ENCODE peak calls at places on chromosomes 2 and 18, in nine cellular contexts. One of them, this sample, is unnamed.

GRCh38 chr2:25025229-25025742 is 16.6 kb upstream of the EFR3B start:
- DNase-seq in BJ: no peak
- DNase-seq in fibroblast of the conjunctiva: no peak
- DNase-seq in LHCN-M2: no peak
- DNase-seq in nucleus accumbens: no peak
- DNase-seq in A549: no peak
- DNase-seq in activated CD4-positive, CD25-positive, alpha-beta regulatory T cell treated with anti-CD3 and anti-CD28 coated beads, Interleukin-2, amount 50 U/mL, for 72 hours: no peak
- DNase-seq in activated T-cell treated with anti-CD3 and anti-CD28 coated beads for 4 hours: no peak
- DNase-seq in NCI-H1105: no peak
- DNase-seq in this sample: no peak

GRCh38 chr2:240353086-240353798 is 82.2 kb upstream of the GPC1 start:
- DNase-seq in BJ: no peak
- DNase-seq in fibroblast of the conjunctiva: no peak
- DNase-seq in LHCN-M2: no peak
- DNase-seq in nucleus accumbens: no peak
- DNase-seq in A549: no peak
- DNase-seq in activated CD4-positive, CD25-positive, alpha-beta regulatory T cell treated with anti-CD3 and anti-CD28 coated beads, Interleukin-2, amount 50 U/mL, for 72 hours: no peak
- DNase-seq in activated T-cell treated with anti-CD3 and anti-CD28 coated beads for 4 hours: no peak
- DNase-seq in NCI-H1105: peak
- DNase-seq in this sample: no peak

GRCh38 chr18:3140986-3141639 is 78.7 kb downstream of the MYOM1 start:
- DNase-seq in BJ: no peak
- DNase-seq in fibroblast of the conjunctiva: no peak
- DNase-seq in LHCN-M2: no peak
- DNase-seq in nucleus accumbens: no peak
- DNase-seq in A549: no peak
- DNase-seq in activated CD4-positive, CD25-positive, alpha-beta regulatory T cell treated with anti-CD3 and anti-CD28 coated beads, Interleukin-2, amount 50 U/mL, for 72 hours: no peak
- DNase-seq in activated T-cell treated with anti-CD3 and anti-CD28 coated beads for 4 hours: no peak
- DNase-seq in NCI-H1105: no peak
- DNase-seq in this sample: no peak

GRCh38 chr2:222960126-222960525 is 91.9 kb upstream of the KCNE4 start:
- DNase-seq in BJ: no peak
- DNase-seq in fibroblast of the conjunctiva: no peak
- DNase-seq in LHCN-M2: peak
- DNase-seq in nucleus accumbens: no peak
- DNase-seq in A549: no peak
- DNase-seq in activated CD4-positive, CD25-positive, alpha-beta regulatory T cell treated with anti-CD3 and anti-CD28 coated beads, Interleukin-2, amount 50 U/mL, for 72 hours: no peak
- DNase-seq in activated T-cell treated with anti-CD3 and anti-CD28 coated beads for 4 hours: no peak
- DNase-seq in NCI-H1105: no peak
- DNase-seq in this sample: no peak

GRCh38 chr2:76257802-76258201 is 547.1 kb upstream of the GCFC2 start:
- DNase-seq in BJ: no peak
- DNase-seq in fibroblast of the conjunctiva: no peak
- DNase-seq in LHCN-M2: no peak
- DNase-seq in nucleus accumbens: no peak
- DNase-seq in A549: no peak
- DNase-seq in activated CD4-positive, CD25-positive, alpha-beta regulatory T cell treated with anti-CD3 and anti-CD28 coated beads, Interleukin-2, amount 50 U/mL, for 72 hours: no peak
- DNase-seq in activated T-cell treated with anti-CD3 and anti-CD28 coated beads for 4 hours: no peak
- DNase-seq in NCI-H1105: no peak
- DNase-seq in this sample: no peak

GRCh38 chr18:37499008-37499407 is 66.6 kb downstream of the CELF4 start:
- DNase-seq in BJ: no peak
- DNase-seq in fibroblast of the conjunctiva: no peak
- DNase-seq in LHCN-M2: no peak
- DNase-seq in nucleus accumbens: no peak
- DNase-seq in A549: no peak
- DNase-seq in activated CD4-positive, CD25-positive, alpha-beta regulatory T cell treated with anti-CD3 and anti-CD28 coated beads, Interleukin-2, amount 50 U/mL, for 72 hours: no peak
- DNase-seq in activated T-cell treated with anti-CD3 and anti-CD28 coated beads for 4 hours: no peak
- DNase-seq in NCI-H1105: no peak
- DNase-seq in this sample: no peak

GRCh38 chr2:42959993-42960834 is 167.8 kb upstream of the HAAO start:
- DNase-seq in BJ: no peak
- DNase-seq in fibroblast of the conjunctiva: no peak
- DNase-seq in LHCN-M2: no peak
- DNase-seq in nucleus accumbens: no peak
- DNase-seq in A549: no peak
- DNase-seq in activated CD4-positive, CD25-positive, alpha-beta regulatory T cell treated with anti-CD3 and anti-CD28 coated beads, Interleukin-2, amount 50 U/mL, for 72 hours: no peak
- DNase-seq in activated T-cell treated with anti-CD3 and anti-CD28 coated beads for 4 hours: no peak
- DNase-seq in NCI-H1105: no peak
- DNase-seq in this sample: no peak

GRCh38 chr2:220181158-220181557 is 553.7 kb downstream of the SLC4A3 start:
- DNase-seq in BJ: no peak
- DNase-seq in fibroblast of the conjunctiva: no peak
- DNase-seq in LHCN-M2: no peak
- DNase-seq in nucleus accumbens: no peak
- DNase-seq in A549: no peak
- DNase-seq in activated CD4-positive, CD25-positive, alpha-beta regulatory T cell treated with anti-CD3 and anti-CD28 coated beads, Interleukin-2, amount 50 U/mL, for 72 hours: no peak
- DNase-seq in activated T-cell treated with anti-CD3 and anti-CD28 coated beads for 4 hours: no peak
- DNase-seq in NCI-H1105: no peak
- DNase-seq in this sample: no peak

GRCh38 chr2:226782092-226782713 is 17.4 kb downstream of the IRS1 start:
- DNase-seq in BJ: no peak
- DNase-seq in fibroblast of the conjunctiva: peak
- DNase-seq in LHCN-M2: no peak
- DNase-seq in nucleus accumbens: no peak
- DNase-seq in A549: no peak
- DNase-seq in activated CD4-positive, CD25-positive, alpha-beta regulatory T cell treated with anti-CD3 and anti-CD28 coated beads, Interleukin-2, amount 50 U/mL, for 72 hours: no peak
- DNase-seq in activated T-cell treated with anti-CD3 and anti-CD28 coated beads for 4 hours: no peak
- DNase-seq in NCI-H1105: no peak
- DNase-seq in this sample: no peak

GRCh38 chr18:26546170-26546874 is 2.0 kb downstream of the KCTD1 start:
- DNase-seq in BJ: no peak
- DNase-seq in fibroblast of the conjunctiva: no peak
- DNase-seq in LHCN-M2: no peak
- DNase-seq in nucleus accumbens: no peak
- DNase-seq in A549: no peak
- DNase-seq in activated CD4-positive, CD25-positive, alpha-beta regulatory T cell treated with anti-CD3 and anti-CD28 coated beads, Interleukin-2, amount 50 U/mL, for 72 hours: no peak
- DNase-seq in activated T-cell treated with anti-CD3 and anti-CD28 coated beads for 4 hours: no peak
- DNase-seq in NCI-H1105: no peak
- DNase-seq in this sample: no peak

GRCh38 chr2:40287201-40287600 is 164.7 kb downstream of the SLC8A1 start:
- DNase-seq in BJ: no peak
- DNase-seq in fibroblast of the conjunctiva: no peak
- DNase-seq in LHCN-M2: peak
- DNase-seq in nucleus accumbens: no peak
- DNase-seq in A549: no peak
- DNase-seq in activated CD4-positive, CD25-positive, alpha-beta regulatory T cell treated with anti-CD3 and anti-CD28 coated beads, Interleukin-2, amount 50 U/mL, for 72 hours: no peak
- DNase-seq in activated T-cell treated with anti-CD3 and anti-CD28 coated beads for 4 hours: no peak
- DNase-seq in NCI-H1105: peak
- DNase-seq in this sample: no peak

GRCh38 chr2:132692816-132693215 is 22.8 kb upstream of the LYPD1 start:
- DNase-seq in BJ: no peak
- DNase-seq in fibroblast of the conjunctiva: no peak
- DNase-seq in LHCN-M2: no peak
- DNase-seq in nucleus accumbens: no peak
- DNase-seq in A549: no peak
- DNase-seq in activated CD4-positive, CD25-positive, alpha-beta regulatory T cell treated with anti-CD3 and anti-CD28 coated beads, Interleukin-2, amount 50 U/mL, for 72 hours: no peak
- DNase-seq in activated T-cell treated with anti-CD3 and anti-CD28 coated beads for 4 hours: no peak
- DNase-seq in NCI-H1105: no peak
- DNase-seq in this sample: no peak

GRCh38 chr2:203394519-203395227 is 66.5 kb downstream of the ABI2 start:
- DNase-seq in BJ: no peak
- DNase-seq in fibroblast of the conjunctiva: no peak
- DNase-seq in LHCN-M2: no peak
- DNase-seq in nucleus accumbens: no peak
- DNase-seq in A549: peak
- DNase-seq in activated CD4-positive, CD25-positive, alpha-beta regulatory T cell treated with anti-CD3 and anti-CD28 coated beads, Interleukin-2, amount 50 U/mL, for 72 hours: no peak
- DNase-seq in activated T-cell treated with anti-CD3 and anti-CD28 coated beads for 4 hours: no peak
- DNase-seq in NCI-H1105: no peak
- DNase-seq in this sample: no peak

GRCh38 chr2:80854831-80855230 is 550.3 kb upstream of the LRRTM1 start:
- DNase-seq in BJ: no peak
- DNase-seq in fibroblast of the conjunctiva: no peak
- DNase-seq in LHCN-M2: no peak
- DNase-seq in nucleus accumbens: no peak
- DNase-seq in A549: no peak
- DNase-seq in activated CD4-positive, CD25-positive, alpha-beta regulatory T cell treated with anti-CD3 and anti-CD28 coated beads, Interleukin-2, amount 50 U/mL, for 72 hours: no peak
- DNase-seq in activated T-cell treated with anti-CD3 and anti-CD28 coated beads for 4 hours: no peak
- DNase-seq in NCI-H1105: no peak
- DNase-seq in this sample: no peak

GRCh38 chr2:206230060-206230890 is 44.2 kb upstream of the ZDBF2 start:
- DNase-seq in BJ: no peak
- DNase-seq in fibroblast of the conjunctiva: no peak
- DNase-seq in LHCN-M2: peak
- DNase-seq in nucleus accumbens: no peak
- DNase-seq in A549: no peak
- DNase-seq in activated CD4-positive, CD25-positive, alpha-beta regulatory T cell treated with anti-CD3 and anti-CD28 coated beads, Interleukin-2, amount 50 U/mL, for 72 hours: no peak
- DNase-seq in activated T-cell treated with anti-CD3 and anti-CD28 coated beads for 4 hours: no peak
- DNase-seq in NCI-H1105: peak
- DNase-seq in this sample: no peak

GRCh38 chr18:73414069-73414468 is 546.3 kb upstream of the NETO1 start:
- DNase-seq in BJ: no peak
- DNase-seq in fibroblast of the conjunctiva: no peak
- DNase-seq in LHCN-M2: no peak
- DNase-seq in nucleus accumbens: no peak
- DNase-seq in A549: no peak
- DNase-seq in activated CD4-positive, CD25-positive, alpha-beta regulatory T cell treated with anti-CD3 and anti-CD28 coated beads, Interleukin-2, amount 50 U/mL, for 72 hours: no peak
- DNase-seq in activated T-cell treated with anti-CD3 and anti-CD28 coated beads for 4 hours: no peak
- DNase-seq in NCI-H1105: no peak
- DNase-seq in this sample: no peak

GRCh38 chr2:10753156-10753555 is 31.7 kb downstream of the ATP6V1C2 start:
- DNase-seq in BJ: no peak
- DNase-seq in fibroblast of the conjunctiva: no peak
- DNase-seq in LHCN-M2: no peak
- DNase-seq in nucleus accumbens: no peak
- DNase-seq in A549: no peak
- DNase-seq in activated CD4-positive, CD25-positive, alpha-beta regulatory T cell treated with anti-CD3 and anti-CD28 coated beads, Interleukin-2, amount 50 U/mL, for 72 hours: no peak
- DNase-seq in activated T-cell treated with anti-CD3 and anti-CD28 coated beads for 4 hours: no peak
- DNase-seq in NCI-H1105: no peak
- DNase-seq in this sample: no peak

GRCh38 chr2:226911932-226912331 is 76.1 kb downstream of the RHBDD1 start:
- DNase-seq in BJ: no peak
- DNase-seq in fibroblast of the conjunctiva: no peak
- DNase-seq in LHCN-M2: peak
- DNase-seq in nucleus accumbens: no peak
- DNase-seq in A549: no peak
- DNase-seq in activated CD4-positive, CD25-positive, alpha-beta regulatory T cell treated with anti-CD3 and anti-CD28 coated beads, Interleukin-2, amount 50 U/mL, for 72 hours: no peak
- DNase-seq in activated T-cell treated with anti-CD3 and anti-CD28 coated beads for 4 hours: no peak
- DNase-seq in NCI-H1105: no peak
- DNase-seq in this sample: no peak

GRCh38 chr2:171319164-171319810 is 114.5 kb downstream of the METTL8 start:
- DNase-seq in BJ: no peak
- DNase-seq in fibroblast of the conjunctiva: no peak
- DNase-seq in LHCN-M2: no peak
- DNase-seq in nucleus accumbens: no peak
- DNase-seq in A549: no peak
- DNase-seq in activated CD4-positive, CD25-positive, alpha-beta regulatory T cell treated with anti-CD3 and anti-CD28 coated beads, Interleukin-2, amount 50 U/mL, for 72 hours: no peak
- DNase-seq in activated T-cell treated with anti-CD3 and anti-CD28 coated beads for 4 hours: peak
- DNase-seq in NCI-H1105: no peak
- DNase-seq in this sample: no peak

GRCh38 chr2:101622633-101623521 is 74.6 kb upstream of the MAP4K4 start:
- DNase-seq in BJ: no peak
- DNase-seq in fibroblast of the conjunctiva: no peak
- DNase-seq in LHCN-M2: no peak
- DNase-seq in nucleus accumbens: no peak
- DNase-seq in A549: no peak
- DNase-seq in activated CD4-positive, CD25-positive, alpha-beta regulatory T cell treated with anti-CD3 and anti-CD28 coated beads, Interleukin-2, amount 50 U/mL, for 72 hours: no peak
- DNase-seq in activated T-cell treated with anti-CD3 and anti-CD28 coated beads for 4 hours: no peak
- DNase-seq in NCI-H1105: no peak
- DNase-seq in this sample: no peak

GRCh38 chr2:203648273-203648672 is 58.2 kb upstream of the CD28 start:
- DNase-seq in BJ: no peak
- DNase-seq in fibroblast of the conjunctiva: no peak
- DNase-seq in LHCN-M2: no peak
- DNase-seq in nucleus accumbens: no peak
- DNase-seq in A549: peak
- DNase-seq in activated CD4-positive, CD25-positive, alpha-beta regulatory T cell treated with anti-CD3 and anti-CD28 coated beads, Interleukin-2, amount 50 U/mL, for 72 hours: no peak
- DNase-seq in activated T-cell treated with anti-CD3 and anti-CD28 coated beads for 4 hours: no peak
- DNase-seq in NCI-H1105: no peak
- DNase-seq in this sample: no peak

GRCh38 chr2:216649573-216649972 is 16.4 kb downstream of the IGFBP2 start:
- DNase-seq in BJ: no peak
- DNase-seq in fibroblast of the conjunctiva: no peak
- DNase-seq in LHCN-M2: no peak
- DNase-seq in nucleus accumbens: no peak
- DNase-seq in A549: no peak
- DNase-seq in activated CD4-positive, CD25-positive, alpha-beta regulatory T cell treated with anti-CD3 and anti-CD28 coated beads, Interleukin-2, amount 50 U/mL, for 72 hours: no peak
- DNase-seq in activated T-cell treated with anti-CD3 and anti-CD28 coated beads for 4 hours: no peak
- DNase-seq in NCI-H1105: no peak
- DNase-seq in this sample: no peak

GRCh38 chr2:159921752-159922404 is 123.9 kb upstream of the CD302 start:
- DNase-seq in BJ: no peak
- DNase-seq in fibroblast of the conjunctiva: peak
- DNase-seq in LHCN-M2: peak
- DNase-seq in nucleus accumbens: peak
- DNase-seq in A549: peak
- DNase-seq in activated CD4-positive, CD25-positive, alpha-beta regulatory T cell treated with anti-CD3 and anti-CD28 coated beads, Interleukin-2, amount 50 U/mL, for 72 hours: peak
- DNase-seq in activated T-cell treated with anti-CD3 and anti-CD28 coated beads for 4 hours: peak
- DNase-seq in NCI-H1105: no peak
- DNase-seq in this sample: no peak

GRCh38 chr2:44912660-44913059 is 28.8 kb upstream of the SIX3 start:
- DNase-seq in BJ: no peak
- DNase-seq in fibroblast of the conjunctiva: peak
- DNase-seq in LHCN-M2: peak
- DNase-seq in nucleus accumbens: no peak
- DNase-seq in A549: peak
- DNase-seq in activated CD4-positive, CD25-positive, alpha-beta regulatory T cell treated with anti-CD3 and anti-CD28 coated beads, Interleukin-2, amount 50 U/mL, for 72 hours: no peak
- DNase-seq in activated T-cell treated with anti-CD3 and anti-CD28 coated beads for 4 hours: no peak
- DNase-seq in NCI-H1105: no peak
- DNase-seq in this sample: no peak

GRCh38 chr2:229118336-229118735 is 152.8 kb downstream of the PID1 start:
- DNase-seq in BJ: no peak
- DNase-seq in fibroblast of the conjunctiva: no peak
- DNase-seq in LHCN-M2: peak
- DNase-seq in nucleus accumbens: no peak
- DNase-seq in A549: no peak
- DNase-seq in activated CD4-positive, CD25-positive, alpha-beta regulatory T cell treated with anti-CD3 and anti-CD28 coated beads, Interleukin-2, amount 50 U/mL, for 72 hours: no peak
- DNase-seq in activated T-cell treated with anti-CD3 and anti-CD28 coated beads for 4 hours: no peak
- DNase-seq in NCI-H1105: no peak
- DNase-seq in this sample: no peak

GRCh38 chr18:25853716-25854465 is 236.5 kb downstream of the SS18 start:
- DNase-seq in BJ: no peak
- DNase-seq in fibroblast of the conjunctiva: no peak
- DNase-seq in LHCN-M2: no peak
- DNase-seq in nucleus accumbens: peak
- DNase-seq in A549: no peak
- DNase-seq in activated CD4-positive, CD25-positive, alpha-beta regulatory T cell treated with anti-CD3 and anti-CD28 coated beads, Interleukin-2, amount 50 U/mL, for 72 hours: no peak
- DNase-seq in activated T-cell treated with anti-CD3 and anti-CD28 coated beads for 4 hours: no peak
- DNase-seq in NCI-H1105: no peak
- DNase-seq in this sample: no peak

GRCh38 chr18:35851286-35851967 is 121.1 kb upstream of the RMP24 start:
- DNase-seq in BJ: no peak
- DNase-seq in fibroblast of the conjunctiva: no peak
- DNase-seq in LHCN-M2: no peak
- DNase-seq in nucleus accumbens: peak
- DNase-seq in A549: no peak
- DNase-seq in activated CD4-positive, CD25-positive, alpha-beta regulatory T cell treated with anti-CD3 and anti-CD28 coated beads, Interleukin-2, amount 50 U/mL, for 72 hours: no peak
- DNase-seq in activated T-cell treated with anti-CD3 and anti-CD28 coated beads for 4 hours: no peak
- DNase-seq in NCI-H1105: no peak
- DNase-seq in this sample: no peak

GRCh38 chr2:187553908-187554703 is at the start of gene TFPI:
- DNase-seq in BJ: no peak
- DNase-seq in fibroblast of the conjunctiva: peak
- DNase-seq in LHCN-M2: peak
- DNase-seq in nucleus accumbens: no peak
- DNase-seq in A549: no peak
- DNase-seq in activated CD4-positive, CD25-positive, alpha-beta regulatory T cell treated with anti-CD3 and anti-CD28 coated beads, Interleukin-2, amount 50 U/mL, for 72 hours: no peak
- DNase-seq in activated T-cell treated with anti-CD3 and anti-CD28 coated beads for 4 hours: no peak
- DNase-seq in NCI-H1105: no peak
- DNase-seq in this sample: no peak

GRCh38 chr2:208064220-208064951 is 39.1 kb upstream of the PLEKHM3 start:
- DNase-seq in BJ: peak
- DNase-seq in fibroblast of the conjunctiva: peak
- DNase-seq in LHCN-M2: peak
- DNase-seq in nucleus accumbens: no peak
- DNase-seq in A549: no peak
- DNase-seq in activated CD4-positive, CD25-positive, alpha-beta regulatory T cell treated with anti-CD3 and anti-CD28 coated beads, Interleukin-2, amount 50 U/mL, for 72 hours: no peak
- DNase-seq in activated T-cell treated with anti-CD3 and anti-CD28 coated beads for 4 hours: no peak
- DNase-seq in NCI-H1105: no peak
- DNase-seq in this sample: no peak

GRCh38 chr2:157327621-157328102 is 2.0 kb upstream of the ERMN start:
- DNase-seq in BJ: no peak
- DNase-seq in fibroblast of the conjunctiva: peak
- DNase-seq in LHCN-M2: peak
- DNase-seq in nucleus accumbens: peak
- DNase-seq in A549: peak
- DNase-seq in activated CD4-positive, CD25-positive, alpha-beta regulatory T cell treated with anti-CD3 and anti-CD28 coated beads, Interleukin-2, amount 50 U/mL, for 72 hours: peak
- DNase-seq in activated T-cell treated with anti-CD3 and anti-CD28 coated beads for 4 hours: peak
- DNase-seq in NCI-H1105: peak
- DNase-seq in this sample: no peak

GRCh38 chr18:77858331-77858730 is 608.7 kb downstream of the GALR1 start:
- DNase-seq in BJ: no peak
- DNase-seq in fibroblast of the conjunctiva: no peak
- DNase-seq in LHCN-M2: no peak
- DNase-seq in nucleus accumbens: no peak
- DNase-seq in A549: no peak
- DNase-seq in activated CD4-positive, CD25-positive, alpha-beta regulatory T cell treated with anti-CD3 and anti-CD28 coated beads, Interleukin-2, amount 50 U/mL, for 72 hours: no peak
- DNase-seq in activated T-cell treated with anti-CD3 and anti-CD28 coated beads for 4 hours: no peak
- DNase-seq in NCI-H1105: peak
- DNase-seq in this sample: no peak